ENCODE peak calls at places on chromosomes 5 and 9, in four cellular contexts. X, P, R and Q are unnamed samples.

GRCh38 chr5:151570058-151570457 is 21.1 kb downstream of the FAT2 start:
- DNase-seq in R (no peak), X (no peak), P (no peak), Q (no peak)

GRCh38 chr5:177232358-177232757 is 71.2 kb downstream of the RAB24 start:
- DNase-seq in X (no peak), P (no peak), R (no peak), Q (no peak)

GRCh38 chr9:96166981-96167380 is 135.0 kb downstream of the HSD17B3 start:
- DNase-seq in P (no peak), X (no peak), R (no peak), Q (no peak)

GRCh38 chr9:86624616-86625015 is 270.4 kb upstream of the TUT7 start:
- DNase-seq in R (no peak), P (no peak), X (no peak), Q (no peak)

GRCh38 chr9:121725008-121725795 is 73.8 kb downstream of the DAB2IP start:
- DNase-seq in P (no peak), X (no peak), R (no peak), Q (peak)

GRCh38 chr9:18393340-18394130 is 80.4 kb upstream of the ADAMTSL1 start:
- DNase-seq in P (no peak), R (no peak), X (no peak), Q (no peak)

GRCh38 chr5:57836921-57837320 is 354.3 kb upstream of the ACTBL2 start:
- DNase-seq in X (no peak), P (no peak), R (no peak), Q (no peak)

GRCh38 chr9:132591244-132591643 is 8.8 kb downstream of the BARHL1 start:
- DNase-seq in X (no peak), R (no peak), P (no peak), Q (no peak)

GRCh38 chr5:139394654-139395566 is at the start of gene PROB1:
- DNase-seq in P (no peak), X (no peak), R (peak), Q (no peak)

GRCh38 chr9:16960084-16960483 is 89.6 kb upstream of the BNC2 start:
- DNase-seq in X (no peak), P (no peak), R (no peak), Q (no peak)

GRCh38 chr5:16685069-16685468 is 68.3 kb upstream of the RETREG1 start:
- DNase-seq in R (no peak), X (no peak), P (no peak), Q (no peak)

GRCh38 chr9:38024036-38024681 is 44.9 kb downstream of the SHB start:
- DNase-seq in P (peak), X (no peak), R (no peak), Q (peak)

GRCh38 chr5:105688227-105688807 is 1982.4 kb downstream of the EFNA5 start:
- DNase-seq in X (no peak), R (no peak), P (no peak), Q (no peak)

GRCh38 chr5:128349044-128349629 is 188.9 kb downstream of the FBN2 start:
- DNase-seq in P (no peak), X (no peak), R (no peak), Q (no peak)

GRCh38 chr9:126532951-126533910 is 80.5 kb upstream of the LMX1B start:
- DNase-seq in P (no peak), R (no peak), X (no peak), Q (peak)

GRCh38 chr5:171598279-171599152 is 179.1 kb downstream of the FGF18 start:
- DNase-seq in X (no peak), P (no peak), R (no peak), Q (no peak)

GRCh38 chr9:123131258-123131657 is 97.8 kb downstream of the GPR21 start:
- DNase-seq in P (no peak), R (no peak), X (no peak), Q (no peak)

GRCh38 chr5:57332350-57332749 is 150.3 kb downstream of the ACTBL2 start:
- DNase-seq in R (no peak), P (no peak), X (no peak), Q (no peak)

GRCh38 chr5:150401076-150401375 is 11.7 kb downstream of the CD74 start:
- DNase-seq in R (no peak), P (no peak), X (no peak), Q (no peak)

GRCh38 chr5:56686337-56687198 is 128.8 kb upstream of the MAP3K1 start:
- DNase-seq in P (no peak), R (no peak), X (no peak), Q (no peak)

GRCh38 chr5:105195765-105196164 is 1633.2 kb upstream of the NUDT12 start:
- DNase-seq in R (no peak), X (no peak), P (no peak), Q (no peak)

GRCh38 chr9:120531683-120532300 is 48.2 kb downstream of the CDK5RAP2 start:
- DNase-seq in X (no peak), R (no peak), P (peak), Q (no peak)

GRCh38 chr5:38453506-38453905 is 102.9 kb downstream of the LIFR start:
- DNase-seq in X (no peak), P (no peak), R (no peak), Q (no peak)

GRCh38 chr9:91589101-91589553 is 165.5 kb upstream of the NFIL3 start:
- DNase-seq in P (no peak), X (no peak), R (no peak), Q (no peak)

GRCh38 chr9:114223564-114224246 is 68.4 kb downstream of the COL27A1 start:
- DNase-seq in X (no peak), P (no peak), R (no peak), Q (no peak)